ENCODE peak calls at places on chromosomes 13 and 19, in nine cellular contexts. X is neural crest cell, U is HEK293T, L is fibroblast of mammary gland, K is mesenteric fat pad, Y is SK-N-SH, B is fibroblast of the conjunctiva, Z is ELF-1, V is iris pigment epithelial cell. H is an unnamed sample.

GRCh38 chr19:6744381-6745288 is 5.2 kb downstream of the TRIP10 start:
- DNase-seq in K (no peak), V (peak; percentile 89), U (peak; percentile 50), L (peak; percentile 85), Y (no peak), B (peak; percentile 76), X (no peak), Z (peak; percentile 75), H (peak; percentile 51)

GRCh38 chr19:57110592-57111328 is 9.0 kb upstream of the USP29 start:
- DNase-seq in K (no peak), Y (no peak), X (no peak), L (peak; percentile 1), V (no peak), B (no peak), U (no peak), Z (no peak), H (no peak)

GRCh38 chr19:12872255-12872654 is 9.0 kb downstream of the DNASE2 start:
- DNase-seq in V (no peak), B (no peak), K (no peak), Y (no peak), Z (peak; percentile 47), L (no peak), U (no peak), X (no peak), H (peak; percentile 15)

GRCh38 chr19:3409346-3410064 is 43.1 kb downstream of the NFIC start:
- DNase-seq in Y (peak; percentile 50), V (no peak), Z (no peak), U (no peak), X (no peak), K (no peak), B (no peak), L (peak; percentile 69), H (no peak)

GRCh38 chr19:51377422-51377821 is 5.0 kb upstream of the NKG7 start:
- DNase-seq in U (no peak), V (no peak), X (no peak), Z (no peak), K (no peak), Y (no peak), B (no peak), L (no peak), H (no peak)

GRCh38 chr19:29265436-29265835 is 52.5 kb upstream of the UQCRFS1 start:
- DNase-seq in U (no peak), Z (no peak), L (no peak), V (no peak), Y (no peak), X (no peak), K (peak; percentile 20), B (no peak), H (no peak)

GRCh38 chr19:10189631-10190425 is 4.9 kb downstream of the DNMT1 start:
- DNase-seq in V (peak; percentile 43), K (no peak), Y (no peak), X (no peak), U (no peak), L (peak; percentile 41), Z (no peak), B (no peak), H (no peak)

GRCh38 chr19:30068528-30069395 is 126.7 kb downstream of the URI1 start:
- DNase-seq in U (no peak), Y (no peak), X (no peak), L (no peak), V (no peak), K (peak; percentile 64), B (no peak), Z (no peak), H (no peak)

GRCh38 chr13:29465741-29466293 is 129.7 kb downstream of the SLC7A1 start:
- DNase-seq in L (peak; percentile 72), Y (peak; percentile 47), Z (no peak), V (peak; percentile 59), U (no peak), K (no peak), X (no peak), B (no peak), H (no peak)

GRCh38 chr19:29507081-29507860 is 18.5 kb upstream of the VSTM2B start:
- DNase-seq in Y (no peak), K (no peak), U (no peak), Z (no peak), L (no peak), B (no peak), X (no peak), V (no peak), H (no peak)

GRCh38 chr13:71522976-71523517 is 344.0 kb downstream of the DACH1 start:
- DNase-seq in L (no peak), V (no peak), K (no peak), Y (no peak), B (no peak), Z (no peak), U (no peak), X (no peak), H (no peak)

GRCh38 chr13:93045836-93046235 is 180.8 kb upstream of the GPC6 start:
- DNase-seq in V (no peak), U (no peak), K (no peak), X (no peak), B (no peak), Z (no peak), L (peak; percentile 5), Y (no peak), H (no peak)

GRCh38 chr13:108360139-108360538 is 90.6 kb downstream of the TNFSF13B start:
- DNase-seq in U (no peak), Y (no peak), X (no peak), V (no peak), L (no peak), Z (no peak), K (no peak), B (no peak), H (no peak)

GRCh38 chr19:2923510-2923909 is 21.3 kb downstream of the ZNF77 start:
- DNase-seq in Y (no peak), U (no peak), V (peak; percentile 23), L (peak; percentile 86), X (no peak), Z (no peak), K (no peak), B (peak; percentile 83), H (no peak)

GRCh38 chr13:98199480-98199879 is 22.4 kb upstream of the RNF113B start:
- DNase-seq in L (no peak), Z (peak; percentile 27), Y (no peak), K (no peak), U (no peak), X (no peak), V (peak; percentile 46), B (no peak), H (no peak)

GRCh38 chr13:113789167-113789566 is 30.1 kb downstream of the TMEM255B start:
- DNase-seq in K (no peak), U (no peak), Z (no peak), L (no peak), X (no peak), V (no peak), B (no peak), Y (no peak), H (no peak)